ENCODE peak calls at places on chromosomes 13 and 19, in ten cellular contexts. C is thoracic aorta, E is Caco-2, N is lower leg skin, W is choroid plexus epithelial cell, T is testis, H is cardiac muscle cell, K is PC-9, D is BJ, I is kidney epithelial cell. B is an unnamed sample.

GRCh38 chr13:100608906-100609305 is 20.3 kb upstream of the GGACT start:
- DNase-seq in C (no peak), E (no peak), N (no peak), W (peak; percentile 34), T (no peak), H (no peak), K (no peak), D (no peak), I (no peak), B (no peak)

GRCh38 chr13:83589816-83590215 is 292.5 kb downstream of the SLITRK1 start:
- DNase-seq in C (no peak), E (no peak), N (no peak), W (no peak), T (no peak), H (no peak), K (no peak), D (no peak), I (no peak), B (no peak)

GRCh38 chr19:3369337-3370213 is 3.2 kb downstream of the NFIC start:
- DNase-seq in C (no peak), E (no peak), N (no peak), W (peak; percentile 42), T (peak; percentile 61), H (peak; percentile 53), K (no peak), D (no peak), I (no peak), B (no peak)

GRCh38 chr13:44331912-44332840 is 41.4 kb upstream of the SERP2 start:
- DNase-seq in C (peak; percentile 71), E (no peak), N (no peak), W (peak; percentile 96), T (peak; percentile 76), H (peak; percentile 97), K (no peak), D (peak; percentile 39), I (no peak), B (peak; percentile 98)

GRCh38 chr19:39840492-39840891 is 5.7 kb downstream of the FBL start:
- DNase-seq in C (no peak), E (no peak), N (no peak), W (no peak), T (no peak), H (no peak), K (no peak), D (no peak), I (no peak), B (no peak)

GRCh38 chr19:1853295-1854031 is 5.2 kb upstream of the REXO1 start:
- DNase-seq in C (no peak), E (peak; percentile 77), N (peak; percentile 79), W (peak; percentile 81), T (peak; percentile 84), H (peak; percentile 82), K (peak; percentile 46), D (no peak), I (no peak), B (peak; percentile 23)

GRCh38 chr19:1315470-1316166 is 29.9 kb downstream of the EFNA2 start:
- DNase-seq in C (no peak), E (peak; percentile 76), N (no peak), W (peak; percentile 59), T (peak; percentile 67), H (peak; percentile 64), K (no peak), D (no peak), I (no peak), B (no peak)

GRCh38 chr13:108315273-108315672 is 45.8 kb downstream of the TNFSF13B start:
- DNase-seq in C (no peak), E (no peak), N (no peak), W (no peak), T (no peak), H (no peak), K (no peak), D (no peak), I (peak; percentile 43), B (no peak)

GRCh38 chr13:40666905-40667621 is 622 bp upstream of the FOXO1 start:
- DNase-seq in C (no peak), E (peak; percentile 25), N (peak; percentile 56), W (no peak), T (peak; percentile 51), H (no peak), K (no peak), D (no peak), I (no peak), B (no peak)

GRCh38 chr13:40667622-40667978 is 1.2 kb upstream of the FOXO1 start:
- DNase-seq in C (no peak), E (no peak), N (peak; percentile 54), W (no peak), T (no peak), H (no peak), K (no peak), D (no peak), I (no peak), B (no peak)

GRCh38 chr13:40670307-40670706 is 3.9 kb upstream of the FOXO1 start:
- DNase-seq in C (no peak), E (no peak), N (no peak), W (no peak), T (no peak), H (no peak), K (no peak), D (no peak), I (no peak), B (no peak)

GRCh38 chr13:40666058-40666904 is at the start of gene FOXO1:
- DNase-seq in C (peak; percentile 46), E (peak; percentile 97), N (peak; percentile 84), W (peak; percentile 93), T (peak; percentile 89), H (peak; percentile 94), K (peak; percentile 58), D (no peak), I (no peak), B (peak; percentile 45)

GRCh38 chr13:40668335-40668734 is 1.9 kb upstream of the FOXO1 start:
- DNase-seq in C (no peak), E (no peak), N (peak; percentile 78), W (no peak), T (peak; percentile 33), H (peak; percentile 41), K (no peak), D (no peak), I (no peak), B (no peak)
- TF ChIP-seq CTCF in C (no peak), E (peak; percentile 14), N (no peak), W (peak; percentile 71), T (no peak), H (peak; percentile 61), K (no peak), D (peak; percentile 51), I (peak; percentile 44), B (peak; percentile 60)

GRCh38 chr19:17136617-17137016 is 61.0 kb downstream of the MYO9B start:
- DNase-seq in C (no peak), E (no peak), N (no peak), W (no peak), T (no peak), H (no peak), K (no peak), D (no peak), I (no peak), B (no peak)

GRCh38 chr19:17137417-17137816 is 61.8 kb downstream of the MYO9B start:
- DNase-seq in C (no peak), E (no peak), N (no peak), W (no peak), T (peak; percentile 40), H (no peak), K (no peak), D (no peak), I (no peak), B (no peak)

GRCh38 chr19:17138937-17139598 is 63.5 kb downstream of the MYO9B start:
- DNase-seq in C (peak; percentile 29), E (no peak), N (no peak), W (no peak), T (no peak), H (no peak), K (no peak), D (no peak), I (no peak), B (no peak)

GRCh38 chr19:17136026-17136425 is 60.4 kb downstream of the MYO9B start:
- DNase-seq in C (no peak), E (no peak), N (no peak), W (no peak), T (no peak), H (no peak), K (no peak), D (no peak), I (no peak), B (no peak)
- H3K4me3 ChIP-seq in C (peak overlapping the region; percentile 55), E (no peak overlapping the region), N (no peak overlapping the region), W (no peak overlapping the region), T (no peak overlapping the region), H (no peak overlapping the region), K (peak overlapping the region; percentile 54), D (no peak overlapping the region), I (no peak overlapping the region), B (no peak overlapping the region)

GRCh38 chr13:76884571-76885202 is 1.5 kb downstream of the KCTD12 start:
- DNase-seq in C (no peak), E (no peak), N (peak; percentile 41), W (peak; percentile 60), T (peak; percentile 53), H (peak; percentile 51), K (no peak), D (no peak), I (no peak), B (no peak)

GRCh38 chr13:76886005-76886291 is 257 bp downstream of the KCTD12 start:
- DNase-seq in C (no peak), E (no peak), N (no peak), W (no peak), T (peak; percentile 41), H (no peak), K (no peak), D (no peak), I (no peak), B (no peak)

GRCh38 chr13:76884167-76884566 is 2.0 kb downstream of the KCTD12 start:
- DNase-seq in C (no peak), E (peak; percentile 15), N (no peak), W (peak; percentile 79), T (peak; percentile 77), H (peak; percentile 73), K (no peak), D (no peak), I (no peak), B (no peak)

GRCh38 chr13:76886292-76887061 is at the start of gene KCTD12:
- DNase-seq in C (peak; percentile 59), E (peak; percentile 82), N (peak; percentile 87), W (peak; percentile 93), T (peak; percentile 96), H (peak; percentile 94), K (no peak), D (no peak), I (no peak), B (peak; percentile 55)

DNA sequence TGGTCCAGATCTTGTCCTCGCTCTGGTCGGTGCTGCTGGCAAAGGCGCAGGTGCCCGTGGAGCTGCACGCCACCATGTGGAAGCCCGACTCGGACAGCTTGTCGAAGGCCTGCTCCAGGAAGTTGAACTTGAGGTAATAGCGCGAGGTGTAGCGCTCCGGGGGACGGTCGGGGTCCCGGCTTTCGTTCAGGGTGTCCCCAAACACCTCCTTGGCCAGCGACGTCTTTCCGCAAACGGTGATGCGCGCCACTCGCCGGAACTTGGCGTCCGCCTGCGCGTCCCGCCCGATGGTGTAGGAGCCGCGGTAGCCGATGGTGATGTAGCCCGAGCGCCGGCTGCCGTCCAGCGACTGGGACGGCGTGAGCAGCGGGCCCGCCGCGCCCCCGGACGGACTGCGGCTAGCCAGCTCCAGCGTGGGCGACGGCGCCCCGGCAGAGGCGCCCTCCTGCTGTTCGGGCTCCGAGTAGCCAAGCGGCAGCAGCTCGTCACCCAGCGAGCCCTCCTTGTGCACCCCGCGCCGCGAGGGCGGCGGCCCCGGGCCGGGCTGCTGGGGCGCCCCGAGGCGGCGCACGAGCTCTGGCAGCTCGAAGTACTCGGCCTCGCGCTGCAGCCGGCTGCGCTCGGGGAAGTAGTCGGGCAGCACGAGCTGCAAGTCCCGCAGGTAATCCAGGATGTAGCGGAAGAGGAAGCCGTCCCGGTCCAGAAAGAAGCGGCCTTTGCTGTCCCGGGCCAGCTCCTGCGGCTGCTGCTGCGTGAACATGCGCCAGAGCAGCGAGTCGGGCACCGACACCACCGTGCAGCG is 801 bp downstream of the KCTD12 start:
- DNase-seq in C (no peak), E (peak; percentile 55), N (peak; percentile 62), W (peak; percentile 86), T (peak; percentile 83), H (peak; percentile 80), K (no peak), D (no peak), I (no peak), B (peak; percentile 22)
- TF ChIP-seq CTCF in C (peak; percentile 33), E (peak; percentile 40), N (no peak), W (peak; percentile 62), T (peak; percentile 33), H (peak; percentile 48), K (no peak), D (peak; percentile 43), I (peak; percentile 62), B (peak; percentile 44)

DNA sequence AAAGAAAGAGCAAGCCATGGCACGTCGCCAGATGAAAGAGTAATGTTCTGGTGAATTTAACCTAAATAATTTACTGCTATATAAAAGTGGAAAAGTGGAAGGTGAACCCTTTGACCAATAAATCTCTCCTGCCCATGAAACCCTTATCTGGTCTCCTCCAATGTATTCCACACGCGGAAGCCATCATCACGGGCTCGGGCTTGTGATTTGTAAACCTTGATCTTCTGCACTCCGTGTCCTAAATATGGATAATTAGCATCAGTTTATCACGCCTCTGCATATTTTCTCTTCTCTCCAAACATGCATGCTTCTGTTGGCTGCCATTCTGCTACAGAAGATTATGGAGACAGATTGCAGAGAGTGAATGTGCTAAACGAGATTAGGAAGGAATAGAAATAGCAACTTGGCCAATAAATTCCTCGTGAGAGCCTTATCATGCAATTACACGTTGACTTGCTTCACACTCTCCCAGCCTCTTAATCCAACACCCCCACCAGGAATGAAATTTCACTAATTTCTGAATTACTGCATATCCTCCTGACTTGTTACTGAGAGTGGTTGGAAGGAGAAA is 34.5 kb downstream of the SOX1 start:
- DNase-seq in C (no peak), E (no peak), N (peak; percentile 2), W (no peak), T (no peak), H (no peak), K (no peak), D (no peak), I (no peak), B (no peak)
- H3K4me3 ChIP-seq in C (no peak overlapping the region), E (no peak overlapping the region), N (no peak overlapping the region), W (no peak overlapping the region), T (no peak overlapping the region), H (no peak overlapping the region), K (no peak overlapping the region), D (no peak overlapping the region), I (no peak overlapping the region), B (no peak overlapping the region)

B was measured in astrocyte of the cerebellum.